ENCODE peak calls at places on chromosomes 5 and 9, in four cellular contexts. F is glutamatergic neuron, M is GM10248, L is transverse colon. R is an unnamed sample.

GRCh38 chr5:143501176-143501840 is 97.8 kb upstream of the NR3C1 start:
- DNase-seq in M (no peak), F (no peak), L (no peak), R (no peak)

GRCh38 chr5:936149-937144 is 43.8 kb downstream of the TRIP13 start:
- DNase-seq in F (no peak), L (no peak), M (no peak), R (no peak)

GRCh38 chr9:115404311-115404710 is 286.4 kb upstream of the TNC start:
- DNase-seq in F (no peak), M (no peak), L (no peak), R (no peak)

GRCh38 chr5:142507528-142507927 is 178.4 kb downstream of the FGF1 start:
- DNase-seq in L (no peak), F (no peak), M (no peak), R (no peak)

GRCh38 chr5:171512397-171512796 is 93.0 kb downstream of the FGF18 start:
- DNase-seq in L (no peak), M (no peak), F (no peak), R (no peak)

GRCh38 chr9:97567894-97568202 is 65.3 kb downstream of the TSTD2 start:
- DNase-seq in L (no peak), M (no peak), F (no peak), R (no peak)

GRCh38 chr5:169356811-169357210 is 55.9 kb upstream of the SLIT3 start:
- DNase-seq in F (no peak), M (no peak), L (no peak), R (no peak)

GRCh38 chr5:73412597-73412988 is 36.0 kb downstream of the FOXD1 start:
- DNase-seq in L (no peak), M (no peak), F (no peak), R (no peak)

GRCh38 chr9:71680189-71680983 is 87.9 kb downstream of the CEMIP2 start:
- DNase-seq in L (no peak), M (no peak), F (no peak), R (no peak)

GRCh38 chr5:173891367-173891766 is 3.2 kb downstream of the CPEB4 start:
- DNase-seq in F (no peak), L (no peak), M (no peak), R (no peak)

GRCh38 chr9:102506391-102506790 is 488.7 kb upstream of the CYLC2 start:
- DNase-seq in M (no peak), L (no peak), F (no peak), R (no peak)

GRCh38 chr5:174998131-174998730 is 273.8 kb downstream of the MSX2 start:
- DNase-seq in F (no peak), M (no peak), L (no peak), R (no peak)

GRCh38 chr9:115115924-115116323 is 2.0 kb downstream of the TNC start:
- DNase-seq in M (no peak), L (no peak), F (no peak), R (no peak)

GRCh38 chr9:37747271-37747753 is 6.3 kb upstream of the TRMT10B start:
- DNase-seq in M (peak), L (peak), F (peak), R (peak)

GRCh38 chr5:9498541-9499497 is 47.1 kb downstream of the SEMA5A start:
- DNase-seq in M (no peak), F (no peak), L (no peak), R (no peak)

GRCh38 chr9:97938081-97938644 is at the start of gene HEMGN:
- DNase-seq in L (peak), F (no peak), M (no peak), R (no peak)

GRCh38 chr5:134271059-134271458 is 45.2 kb upstream of the PPP2CA start:
- DNase-seq in L (no peak), M (no peak), F (no peak), R (no peak)

GRCh38 chr5:14675309-14675708 is 10.8 kb downstream of the OTULIN start:
- DNase-seq in M (no peak), F (no peak), L (no peak), R (no peak)

GRCh38 chr9:129343697-129344375 is 165.8 kb upstream of the IER5L start:
- DNase-seq in L (peak), F (no peak), M (no peak), R (no peak)

GRCh38 chr9:18771736-18772135 is 261.3 kb downstream of the SAXO1 start:
- DNase-seq in M (no peak), F (no peak), L (no peak), R (no peak)

GRCh38 chr5:127517480-127518318 is at the start of gene PRRC1:
- DNase-seq in F (peak), L (peak), M (peak), R (peak)

GRCh38 chr9:78821126-78821822 is 524.3 kb downstream of the PSAT1 start:
- DNase-seq in F (no peak), L (no peak), M (peak), R (peak)

GRCh38 chr5:181260720-181261319 is at the start of gene TRIM52:
- DNase-seq in M (peak), F (peak), L (peak), R (peak)

GRCh38 chr9:81871695-81872094 is 56.5 kb upstream of the SPATA31D4 start:
- DNase-seq in M (no peak), L (no peak), F (no peak), R (no peak)

GRCh38 chr5:62980884-62981283 is 402.3 kb downstream of the LRRC70 start:
- DNase-seq in M (no peak), F (no peak), L (no peak), R (no peak)

GRCh38 chr5:38780950-38781349 is 64.9 kb upstream of the OSMR start:
- DNase-seq in L (peak), F (no peak), M (no peak), R (no peak)

GRCh38 chr5:81815318-81815717 is 64.4 kb upstream of the SSBP2 start:
- DNase-seq in L (no peak), M (no peak), F (no peak), R (no peak)

GRCh38 chr9:129549684-129550083 is 71.2 kb downstream of the C9orf50 start:
- DNase-seq in F (no peak), L (peak), M (no peak), R (no peak)

GRCh38 chr5:32071351-32071944 is 102.7 kb downstream of the GOLPH3 start:
- DNase-seq in F (no peak), M (no peak), L (no peak), R (no peak)

GRCh38 chr5:15510092-15510491 is 10.1 kb downstream of the FBXL7 start:
- DNase-seq in F (no peak), L (no peak), M (no peak), R (no peak)

GRCh38 chr5:134143964-134144941 is 29.8 kb downstream of the TCF7 start:
- DNase-seq in F (no peak), M (no peak), L (no peak), R (no peak)

GRCh38 chr5:14700478-14701436 is 36.2 kb downstream of the OTULIN start:
- DNase-seq in F (no peak), L (no peak), M (no peak), R (no peak)

GRCh38 chr5:172410160-172410559 is 44.2 kb downstream of the SH3PXD2B start:
- DNase-seq in F (no peak), M (no peak), L (no peak), R (no peak)

GRCh38 chr5:130198927-130199326 is 294.7 kb downstream of the CHSY3 start:
- DNase-seq in M (peak), F (no peak), L (no peak), R (peak)

GRCh38 chr5:7540806-7541205 is 144.9 kb downstream of the ADCY2 start:
- DNase-seq in M (no peak), L (no peak), F (no peak), R (no peak)

GRCh38 chr5:89283758-89284493 is 400.9 kb upstream of the MEF2C start:
- DNase-seq in M (no peak), L (no peak), F (no peak), R (no peak)

GRCh38 chr9:72800326-72800994 is 152.4 kb downstream of the ALDH1A1 start:
- DNase-seq in M (no peak), F (no peak), L (no peak), R (no peak)

GRCh38 chr9:70297141-70297540 is 38.4 kb downstream of the SMC5 start:
- DNase-seq in F (no peak), M (no peak), L (no peak), R (no peak)

DNA sequence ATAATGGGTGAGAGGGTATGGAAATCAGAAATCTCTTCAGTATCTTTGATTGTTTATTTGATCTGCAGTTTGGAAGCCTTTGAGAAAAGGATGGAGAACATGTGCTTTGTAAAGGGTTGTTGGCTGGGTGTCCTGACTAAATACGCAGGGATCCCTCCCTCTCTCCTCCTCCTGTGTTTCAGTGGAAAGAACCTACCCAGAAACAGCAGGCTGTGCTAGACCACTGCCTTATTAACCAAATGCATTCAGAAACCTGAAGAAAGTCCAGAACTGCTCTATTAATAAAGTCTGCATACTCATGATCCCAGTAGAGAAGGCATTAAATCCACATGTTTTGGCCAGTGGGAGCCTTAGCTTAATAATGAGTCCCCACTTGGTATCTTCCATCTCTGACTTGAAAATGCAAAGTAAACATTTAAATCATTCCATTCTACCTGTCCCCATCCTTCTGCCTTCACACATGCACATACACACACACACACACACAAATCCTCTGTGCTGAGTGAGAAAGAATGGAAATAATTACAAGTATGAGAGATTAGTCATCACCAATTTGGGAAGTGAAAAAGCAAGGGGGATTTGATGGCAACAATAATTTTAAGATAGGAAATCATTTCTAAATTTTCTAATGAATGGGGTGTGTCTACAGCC is 10.0 kb upstream of the LECT2 start:
- DNase-seq in M (no peak), L (no peak), F (no peak), R (no peak)
- TF ChIP-seq CTCF in M (no peak), L (no peak), F (no peak), R (no peak)

GRCh38 chr5:131495536-131496399 is 139.3 kb downstream of the RAPGEF6 start:
- DNase-seq in F (no peak), M (no peak), L (no peak), R (no peak)

GRCh38 chr5:131491749-131492148 is 143.3 kb downstream of the RAPGEF6 start:
- DNase-seq in M (no peak), F (no peak), L (no peak), R (no peak)

GRCh38 chr5:131496400-131496713 is 138.7 kb downstream of the RAPGEF6 start:
- DNase-seq in L (no peak), F (no peak), M (peak), R (peak)
- TF ChIP-seq CTCF in L (no peak), F (no peak), M (peak), R (no peak)

GRCh38 chr5:98769256-98770157 is 4.0 kb upstream of the RGMB start:
- DNase-seq in F (peak), L (peak), M (peak), R (peak)
- TF ChIP-seq CTCF in F (peak), L (no peak), M (no peak), R (peak)

GRCh38 chr5:148125641-148126040 is 42.7 kb upstream of the SPINK14 start:
- DNase-seq in L (no peak), F (no peak), M (no peak), R (no peak)
- TF ChIP-seq CTCF in L (no peak), F (no peak), M (no peak), R (no peak)

GRCh38 chr5:141234109-141234508 is 11.0 kb downstream of the PCDHB14 start:
- DNase-seq in L (no peak), F (no peak), M (no peak), R (no peak)
- TF ChIP-seq CTCF in L (peak), F (no peak), M (no peak), R (peak)

DNA sequence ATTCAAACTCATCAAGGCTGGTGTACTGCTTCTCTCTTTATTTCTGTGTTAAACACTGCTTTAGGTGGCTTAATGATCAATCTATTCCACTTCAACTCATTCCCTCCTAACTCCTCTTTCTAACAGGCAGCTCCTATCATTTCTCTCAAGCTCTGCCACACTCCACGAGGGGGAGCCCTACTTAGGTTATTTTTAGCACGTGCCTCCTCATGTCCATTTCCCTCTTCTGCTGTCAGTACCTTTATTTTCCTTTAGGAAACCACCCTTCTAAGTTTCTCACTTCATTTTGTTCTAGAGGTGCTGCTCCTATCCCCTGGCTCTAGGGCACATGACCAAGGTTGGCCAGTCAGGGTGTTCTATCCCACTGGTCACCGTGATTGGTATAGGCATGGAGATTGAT is 6.7 kb upstream of the BRINP1 start:
- DNase-seq in L (peak), F (peak), M (no peak), R (no peak)
- TF ChIP-seq CTCF in L (peak), F (peak), M (no peak), R (no peak)

GRCh38 chr5:60685700-60686099 is 14.3 kb downstream of the DEPDC1B start:
- DNase-seq in M (no peak), F (no peak), L (no peak), R (no peak)

GRCh38 chr5:60685028-60685427 is 14.9 kb downstream of the DEPDC1B start:
- DNase-seq in M (no peak), F (no peak), L (no peak), R (no peak)

GRCh38 chr5:60688980-60689379 is 11.0 kb downstream of the DEPDC1B start:
- DNase-seq in F (no peak), M (no peak), L (no peak), R (no peak)

GRCh38 chr5:60686164-60686563 is 13.8 kb downstream of the DEPDC1B start:
- DNase-seq in F (no peak), L (no peak), M (no peak), R (no peak)

GRCh38 chr5:60687927-60688720 is 11.8 kb downstream of the DEPDC1B start:
- DNase-seq in L (no peak), F (no peak), M (peak), R (peak)
- TF ChIP-seq CTCF in L (peak), F (peak), M (peak), R (no peak)

GRCh38 chr5:57298985-57299491 is 125.2 kb downstream of the GPBP1 start:
- DNase-seq in L (peak), M (peak), F (no peak), R (peak)
- TF ChIP-seq CTCF in L (peak), M (peak), F (peak), R (peak)

DNA sequence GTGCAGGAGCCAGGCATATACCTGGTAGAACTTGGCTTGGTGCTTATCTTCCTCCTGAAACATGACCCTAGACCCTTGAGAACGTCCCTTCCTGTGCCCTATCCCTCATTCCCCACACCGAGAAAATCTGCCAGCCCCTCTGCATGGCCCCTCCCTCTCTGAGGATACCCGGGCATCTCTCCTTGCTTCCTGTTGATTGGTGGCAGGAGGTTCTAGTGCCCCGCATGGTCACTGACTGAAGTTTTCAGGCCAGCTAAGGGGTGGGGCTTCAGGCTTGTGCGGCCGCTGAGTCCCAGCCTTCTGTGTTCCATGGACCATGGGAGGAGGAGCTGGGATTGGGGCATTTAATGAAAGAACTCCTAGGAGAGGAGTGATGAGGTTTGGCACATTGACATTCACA is 22.8 kb downstream of the IGIP start:
- DNase-seq in M (no peak), L (no peak), F (no peak), R (no peak)
- TF ChIP-seq CTCF in M (no peak), L (no peak), F (no peak), R (no peak)

GRCh38 chr9:128122809-128123175 is 4.7 kb downstream of the PTGES2 start:
- DNase-seq in F (peak), M (no peak), L (no peak), R (no peak)

GRCh38 chr9:128124451-128124850 is 3.1 kb downstream of the PTGES2 start:
- DNase-seq in L (no peak), F (peak), M (no peak), R (no peak)

GRCh38 chr9:128125575-128126354 is 1.8 kb downstream of the PTGES2 start:
- DNase-seq in M (no peak), L (no peak), F (peak), R (no peak)

GRCh38 chr9:128123451-128124080 is 4.0 kb downstream of the PTGES2 start:
- DNase-seq in F (peak), M (no peak), L (no peak), R (no peak)

GRCh38 chr9:128124873-128125574 is 2.5 kb downstream of the PTGES2 start:
- DNase-seq in F (peak), L (peak), M (no peak), R (no peak)
- TF ChIP-seq CTCF in F (no peak), L (peak), M (peak), R (peak)

R was measured in GM13976.